ENCODE peak calls at places on chromosomes 5 and 9, in seven cellular contexts. E is lung, J is heart left ventricle, H is hippocampal formation, S is putamen, M is HEK293T, I is LHCN-M2. V is an unnamed sample.
A peak's percentile ranks its signal among the peaks of the same experiment; 100 is the strongest.

GRCh38 chr5:90293931-90294330 is 115.6 kb downstream of the CETN3 start:
- DNase-seq in I (peak; percentile 2), J (no peak), S (no peak), E (no peak), M (no peak), H (no peak), V (no peak)

GRCh38 chr5:54344653-54345052 is 34.3 kb upstream of the ARL15 start:
- DNase-seq in S (no peak), H (no peak), M (no peak), E (no peak), I (peak; percentile 32), J (no peak), V (no peak)

GRCh38 chr9:69376651-69377050 is 51.6 kb downstream of the ENTREP1 start:
- DNase-seq in S (no peak), M (no peak), H (no peak), I (peak; percentile 94), E (peak; percentile 79), J (peak; percentile 44), V (no peak)

GRCh38 chr5:163867738-163868137 is 362.3 kb downstream of the MAT2B start:
- DNase-seq in M (no peak), E (no peak), J (no peak), I (no peak), H (no peak), S (no peak), V (no peak)

GRCh38 chr9:99253772-99254431 is 31.8 kb downstream of the SEC61B start:
- DNase-seq in S (peak; percentile 46), J (no peak), M (no peak), H (peak; percentile 61), I (peak; percentile 51), E (no peak), V (no peak)

GRCh38 chr5:120818128-120818527 is 354.0 kb downstream of the PRR16 start:
- DNase-seq in E (no peak), M (no peak), S (no peak), I (no peak), H (no peak), J (no peak), V (no peak)

GRCh38 chr5:10498350-10498749 is 56.7 kb downstream of the ROPN1L start:
- DNase-seq in S (no peak), J (no peak), M (no peak), I (no peak), E (no peak), H (no peak), V (no peak)

GRCh38 chr9:129351058-129351641 is 173.1 kb upstream of the IER5L start:
- DNase-seq in H (no peak), M (no peak), J (no peak), I (no peak), S (no peak), E (no peak), V (peak; percentile 67)

GRCh38 chr5:178533136-178533535 is 57.1 kb downstream of the COL23A1 start:
- DNase-seq in I (no peak), H (no peak), J (no peak), M (no peak), S (no peak), E (no peak), V (no peak)

GRCh38 chr9:116152941-116153764 is 438 bp upstream of the PAPPA start:
- DNase-seq in H (no peak), J (no peak), I (peak; percentile 46), S (no peak), E (no peak), M (no peak), V (peak; percentile 36)

GRCh38 chr5:176870110-176870591 is 29.0 kb downstream of the HK3 start:
- DNase-seq in J (no peak), S (peak; percentile 18), M (peak; percentile 80), E (no peak), H (no peak), I (peak; percentile 53), V (peak; percentile 52)

GRCh38 chr5:337565-338130 is 16.1 kb downstream of the AHRR start:
- DNase-seq in J (no peak), S (no peak), E (no peak), H (no peak), I (no peak), M (peak; percentile 56), V (no peak)

GRCh38 chr5:161027763-161028162 is 175.8 kb upstream of the ATP10B start:
- DNase-seq in I (no peak), E (no peak), J (no peak), H (no peak), M (no peak), S (no peak), V (no peak)

GRCh38 chr9:93257808-93258331 is 73.9 kb downstream of the WNK2 start:
- DNase-seq in H (no peak), M (no peak), J (no peak), S (no peak), I (no peak), E (no peak), V (no peak)

GRCh38 chr5:24816206-24816605 is 171.4 kb upstream of the CDH10 start:
- DNase-seq in M (no peak), E (no peak), S (no peak), H (no peak), J (no peak), I (no peak), V (no peak)

GRCh38 chr5:147098233-147098790 is 136.5 kb upstream of the STK32A start:
- DNase-seq in M (peak; percentile 19), I (peak; percentile 83), J (peak; percentile 30), H (peak; percentile 58), S (no peak), E (no peak), V (peak; percentile 47)

GRCh38 chr9:19989213-19989612 is 200.4 kb upstream of the SLC24A2 start:
- DNase-seq in I (no peak), M (no peak), E (no peak), J (no peak), S (no peak), H (no peak), V (no peak)

GRCh38 chr9:126379661-126380365 is 53.2 kb downstream of the MVB12B start:
- DNase-seq in H (no peak), M (no peak), E (no peak), I (no peak), J (no peak), S (no peak), V (no peak)

GRCh38 chr9:137458194-137459146 is 664 bp downstream of the NSMF start:
- DNase-seq in I (no peak), J (peak; percentile 18), H (peak; percentile 49), M (no peak), E (no peak), S (peak; percentile 78), V (no peak)

V was measured in neuronal stem cell.